ENCODE peak calls at places on chromosomes 3 and 15, in eight cellular contexts. P is breast epithelium; F is endothelial cell; T is AG09309; S is lower leg skin; D is progenitor cell of endocrine pancreas; B is CD4-positive, alpha-beta T cell; U is cardiac fibroblast. O is an unnamed sample.

GRCh38 chr3:14410501-14411165 is 8.2 kb downstream of the SLC6A6 start:
- DNase-seq in P (no peak), F (no peak), T (peak), S (no peak), D (no peak), B (no peak), U (peak), O (no peak)

GRCh38 chr3:192207661-192208060 is 519.7 kb downstream of the FGF12 start:
- DNase-seq in P (no peak), F (no peak), T (no peak), S (no peak), D (no peak), B (no peak), U (no peak), O (no peak)

GRCh38 chr15:88529021-88529630 is 17.4 kb downstream of the DET1 start:
- DNase-seq in P (no peak), F (no peak), T (peak), S (no peak), D (no peak), B (no peak), U (peak), O (no peak)

GRCh38 chr15:62573856-62574255 is 408.8 kb upstream of the C2CD4B start:
- DNase-seq in P (no peak), F (no peak), T (no peak), S (no peak), D (no peak), B (no peak), U (no peak), O (no peak)

GRCh38 chr3:196096382-196096953 is 14.6 kb upstream of the TFRC start:
- DNase-seq in P (no peak), F (no peak), T (no peak), S (no peak), D (no peak), B (no peak), U (no peak), O (no peak)

GRCh38 chr3:184241447-184242296 is 7.1 kb downstream of the ALG3 start:
- DNase-seq in P (no peak), F (peak), T (no peak), S (no peak), D (no peak), B (no peak), U (peak), O (no peak)

GRCh38 chr15:88655103-88655553 is 16.3 kb downstream of the ISG20 start:
- DNase-seq in P (no peak), F (no peak), T (no peak), S (peak), D (no peak), B (no peak), U (no peak), O (peak)

GRCh38 chr15:87326274-87326673 is 930.3 kb downstream of the NTRK3 start:
- DNase-seq in P (no peak), F (no peak), T (no peak), S (no peak), D (no peak), B (no peak), U (peak), O (no peak)

GRCh38 chr15:98698792-98699191 is 50.5 kb downstream of the IGF1R start:
- DNase-seq in P (no peak), F (no peak), T (no peak), S (no peak), D (no peak), B (no peak), U (no peak), O (no peak)

GRCh38 chr3:109874900-109875735 is 537.8 kb upstream of the DPPA4 start:
- DNase-seq in P (no peak), F (no peak), T (no peak), S (no peak), D (no peak), B (no peak), U (no peak), O (no peak)

GRCh38 chr3:47298439-47298838 is 15.7 kb downstream of the KLHL18 start:
- DNase-seq in P (no peak), F (no peak), T (no peak), S (no peak), D (no peak), B (no peak), U (no peak), O (no peak)

GRCh38 chr15:87734571-87735373 is 521.8 kb downstream of the NTRK3 start:
- DNase-seq in P (no peak), F (no peak), T (no peak), S (no peak), D (no peak), B (no peak), U (no peak), O (no peak)

GRCh38 chr3:181735921-181736320 is 24.2 kb downstream of the SOX2 start:
- DNase-seq in P (no peak), F (no peak), T (no peak), S (no peak), D (no peak), B (no peak), U (no peak), O (no peak)

GRCh38 chr15:87528873-87529272 is 727.7 kb downstream of the NTRK3 start:
- DNase-seq in P (no peak), F (no peak), T (no peak), S (no peak), D (no peak), B (no peak), U (no peak), O (no peak)

GRCh38 chr3:126270145-126270811 is 86.9 kb downstream of the KLF15 start:
- DNase-seq in P (no peak), F (no peak), T (no peak), S (peak), D (no peak), B (no peak), U (peak), O (peak)

GRCh38 chr3:5205165-5205941 is 17.8 kb downstream of the EDEM1 start:
- DNase-seq in P (no peak), F (no peak), T (no peak), S (no peak), D (no peak), B (no peak), U (no peak), O (no peak)

GRCh38 chr3:57706462-57706861 is 13.6 kb upstream of the DENND6A start:
- DNase-seq in P (no peak), F (no peak), T (peak), S (no peak), D (no peak), B (no peak), U (peak), O (no peak)

GRCh38 chr3:46080124-46080991 is 53.1 kb upstream of the XCR1 start:
- DNase-seq in P (no peak), F (no peak), T (no peak), S (no peak), D (no peak), B (no peak), U (no peak), O (peak)

GRCh38 chr3:2156244-2156847 is 57.7 kb downstream of the CNTN4 start:
- DNase-seq in P (no peak), F (no peak), T (no peak), S (no peak), D (peak), B (no peak), U (no peak), O (no peak)

GRCh38 chr3:183244981-183245476 is 8.0 kb upstream of the B3GNT5 start:
- DNase-seq in P (no peak), F (no peak), T (no peak), S (no peak), D (no peak), B (no peak), U (no peak), O (no peak)

GRCh38 chr3:55749036-55749435 is 261.9 kb upstream of the WNT5A start:
- DNase-seq in P (no peak), F (no peak), T (no peak), S (no peak), D (no peak), B (no peak), U (no peak), O (no peak)

GRCh38 chr3:194983620-194984019 is 287.3 kb downstream of the XXYLT1 start:
- DNase-seq in P (no peak), F (no peak), T (no peak), S (peak), D (no peak), B (no peak), U (no peak), O (peak)

GRCh38 chr3:129061888-129062834 is 1.6 kb downstream of the GP9 start:
- DNase-seq in P (no peak), F (no peak), T (no peak), S (no peak), D (no peak), B (no peak), U (no peak), O (no peak)

GRCh38 chr15:60773255-60773654 is 294.3 kb upstream of the ICE2 start:
- DNase-seq in P (no peak), F (no peak), T (no peak), S (no peak), D (no peak), B (no peak), U (no peak), O (no peak)

GRCh38 chr15:34240537-34240936 is 15.7 kb downstream of the EMC4 start:
- DNase-seq in P (no peak), F (no peak), T (no peak), S (no peak), D (no peak), B (no peak), U (no peak), O (no peak)

GRCh38 chr3:52055537-52056351 is 627 bp downstream of the DUSP7 start:
- DNase-seq in P (no peak), F (peak), T (no peak), S (no peak), D (peak), B (peak), U (peak), O (no peak)

GRCh38 chr3:33717616-33717865 is 513 bp downstream of the CLASP2 start:
- DNase-seq in P (peak), F (peak), T (no peak), S (no peak), D (peak), B (no peak), U (peak), O (peak)

GRCh38 chr3:127153506-127153815 is 39.5 kb upstream of the PRR23E start:
- DNase-seq in P (no peak), F (no peak), T (no peak), S (peak), D (no peak), B (no peak), U (no peak), O (no peak)

GRCh38 chr3:194686414-194686815 is 732 bp downstream of the FAM43A start:
- DNase-seq in P (no peak), F (no peak), T (no peak), S (no peak), D (no peak), B (no peak), U (no peak), O (no peak)

GRCh38 chr3:108051005-108051404 is 39.8 kb downstream of the CD47 start:
- DNase-seq in P (no peak), F (no peak), T (no peak), S (no peak), D (no peak), B (no peak), U (no peak), O (no peak)

GRCh38 chr3:9316881-9317341 is 45.9 kb upstream of the THUMPD3 start:
- DNase-seq in P (no peak), F (peak), T (no peak), S (no peak), D (no peak), B (no peak), U (peak), O (no peak)

GRCh38 chr3:46538803-46539442 is 27.2 kb downstream of the LRRC2 start:
- DNase-seq in P (no peak), F (peak), T (no peak), S (peak), D (no peak), B (peak), U (peak), O (peak)

GRCh38 chr15:40844543-40844981 is 714 bp downstream of the SPINT1 start:
- DNase-seq in P (peak), F (peak), T (no peak), S (no peak), D (peak), B (peak), U (peak), O (no peak)

GRCh38 chr15:82595766-82596165 is 51.4 kb downstream of the CPEB1 start:
- DNase-seq in P (no peak), F (no peak), T (no peak), S (no peak), D (no peak), B (no peak), U (no peak), O (no peak)

GRCh38 chr3:77348244-77348855 is 308.5 kb downstream of the ROBO2 start:
- DNase-seq in P (no peak), F (peak), T (no peak), S (no peak), D (no peak), B (no peak), U (peak), O (no peak)
- TF ChIP-seq CTCF in P (no peak), F (peak), T (peak), S (no peak), D (peak), B (no peak), U (no peak), O (peak)

GRCh38 chr15:42920281-42921048 is at the start of gene TTBK2:
- DNase-seq in P (peak), F (peak), T (peak), S (peak), D (peak), B (peak), U (peak), O (peak)
- TF ChIP-seq CTCF in P (no peak), F (no peak), T (no peak), S (no peak), D (no peak), B (peak), U (peak), O (peak)

DNA sequence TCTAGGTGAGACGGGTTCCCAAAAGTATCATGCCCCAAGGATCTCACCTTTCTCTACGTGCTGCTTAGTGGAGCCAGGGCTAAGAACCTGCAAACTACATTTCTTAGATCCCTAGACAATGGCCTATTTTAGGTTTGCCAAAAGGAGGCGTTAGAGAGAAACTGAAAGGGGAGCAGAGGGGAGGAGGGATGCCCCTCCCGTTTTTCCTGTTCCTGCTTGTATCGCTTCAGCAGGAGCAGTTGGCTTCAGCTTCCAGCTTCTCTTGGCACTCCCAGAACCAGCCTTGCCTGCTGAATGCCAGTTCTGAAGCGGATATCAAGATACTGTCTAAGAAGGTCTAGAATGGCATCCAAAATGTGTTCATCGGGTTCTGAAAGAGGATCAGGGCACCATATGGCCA is 58.4 kb upstream of the ABHD17C start:
- DNase-seq in P (no peak), F (no peak), T (no peak), S (no peak), D (no peak), B (no peak), U (no peak), O (peak)
- TF ChIP-seq CTCF in P (no peak), F (no peak), T (no peak), S (no peak), D (no peak), B (no peak), U (no peak), O (no peak)

DNA sequence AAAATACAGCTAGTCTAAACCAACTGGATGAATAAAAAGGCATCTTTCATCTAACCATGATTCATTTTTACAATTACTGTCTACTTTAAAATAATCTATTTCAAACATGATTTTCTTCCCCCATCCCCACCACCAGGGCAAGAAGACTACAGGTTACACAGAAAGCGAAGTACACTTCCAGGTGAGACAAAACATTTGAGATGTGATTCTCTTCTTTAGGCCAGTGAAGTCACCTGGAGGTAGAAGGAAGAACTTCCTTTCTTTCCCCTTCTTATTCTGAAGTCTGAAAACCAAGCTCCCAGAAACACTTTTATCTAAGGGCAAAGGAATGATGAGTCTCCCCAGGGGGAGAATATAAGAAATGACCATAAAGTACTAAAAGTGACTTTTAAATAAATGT is 36.7 kb downstream of the SHQ1 start:
- DNase-seq in P (no peak), F (no peak), T (no peak), S (no peak), D (no peak), B (no peak), U (no peak), O (no peak)
- TF ChIP-seq CTCF in P (peak), F (peak), T (no peak), S (no peak), D (peak), B (peak), U (no peak), O (peak)

GRCh38 chr15:70098461-70099166 is 897 bp upstream of the TLE3 start:
- DNase-seq in P (no peak), F (peak), T (no peak), S (peak), D (peak), B (peak), U (peak), O (no peak)

GRCh38 chr15:70096975-70097336 is 761 bp downstream of the TLE3 start:
- DNase-seq in P (no peak), F (no peak), T (no peak), S (no peak), D (no peak), B (no peak), U (peak), O (no peak)

GRCh38 chr15:70097337-70098169 is at the start of gene TLE3:
- DNase-seq in P (peak), F (peak), T (peak), S (peak), D (peak), B (peak), U (peak), O (peak)

GRCh38 chr15:70099167-70099965 is 1.6 kb upstream of the TLE3 start:
- DNase-seq in P (peak), F (peak), T (peak), S (peak), D (peak), B (peak), U (peak), O (peak)

GRCh38 chr15:70098170-70098460 is 398 bp upstream of the TLE3 start:
- DNase-seq in P (no peak), F (no peak), T (no peak), S (no peak), D (no peak), B (no peak), U (no peak), O (no peak)
- TF ChIP-seq CTCF in P (no peak), F (no peak), T (no peak), S (no peak), D (no peak), B (peak), U (no peak), O (peak)